ENCODE peak calls at places on chromosome 21, in four cellular contexts. I, K, V and B are unnamed samples.
A peak's percentile ranks its signal among the peaks of the same experiment; 100 is the strongest.

GRCh38 chr21:41783476-41784150 is 16.8 kb upstream of the RIPK4 start:
- DNase-seq in I (no peak), V (peak; percentile 54), K (no peak), B (peak; percentile 51)

GRCh38 chr21:45551316-45551715 is 9.1 kb upstream of the SLC19A1 start:
- DNase-seq in I (peak; percentile 91), V (peak; percentile 81), K (no peak), B (peak; percentile 67)

GRCh38 chr21:32350211-32350980 is 42.4 kb downstream of the URB1 start:
- DNase-seq in I (no peak), K (no peak), V (no peak), B (no peak)

GRCh38 chr21:42447182-42447581 is 43.5 kb downstream of the UBASH3A start:
- DNase-seq in V (no peak), I (no peak), K (no peak), B (no peak)

GRCh38 chr21:37568916-37569315 is 202.3 kb downstream of the DYRK1A start:
- DNase-seq in I (no peak), V (no peak), K (no peak), B (no peak)

GRCh38 chr21:33969600-33969999 is 54.0 kb upstream of the ATP5PO start:
- DNase-seq in V (no peak), I (no peak), K (no peak), B (no peak)

GRCh38 chr21:36945496-36946138 is 20.9 kb downstream of the HLCS start:
- DNase-seq in K (no peak), V (peak; percentile 48), I (peak; percentile 28), B (peak; percentile 75)

GRCh38 chr21:31184462-31184861 is 146.2 kb upstream of the KRTAP19-8 start:
- DNase-seq in I (no peak), V (no peak), K (no peak), B (no peak)

GRCh38 chr21:37198989-37199924 is 67.9 kb downstream of the VPS26C start:
- DNase-seq in K (no peak), I (peak; percentile 78), V (peak; percentile 80), B (peak; percentile 60)

GRCh38 chr21:25764065-25764464 is 29.3 kb downstream of the GABPA start:
- DNase-seq in K (no peak), V (no peak), I (no peak), B (no peak)

GRCh38 chr21:44765231-44766013 is 36.2 kb downstream of the UBE2G2 start:
- DNase-seq in K (no peak), V (no peak), I (no peak), B (peak; percentile 34)

DNA sequence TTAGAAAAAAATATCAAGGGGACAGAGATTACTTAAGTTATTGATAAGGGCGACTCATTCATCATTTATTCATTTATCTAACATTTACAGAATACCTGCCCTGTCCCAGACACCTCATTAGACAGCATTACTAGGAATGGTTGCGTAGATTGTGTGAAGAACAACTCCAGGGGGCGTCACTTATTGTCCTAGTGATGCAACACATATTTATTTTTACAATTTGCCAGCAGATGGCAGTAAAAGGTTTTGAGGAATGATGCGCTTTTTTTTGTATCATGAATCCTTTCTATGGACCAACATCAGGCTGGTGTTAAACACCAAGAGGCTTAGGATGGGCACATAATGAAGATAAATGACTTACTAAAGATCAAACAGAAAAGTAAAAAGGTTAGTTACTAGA is 5.5 kb downstream of the NCAM2 start:
- DNase-seq in V (peak; percentile 23), I (peak; percentile 37), K (no peak), B (peak; percentile 69)
- TF ChIP-seq CTCF in V (peak; percentile 39), I (peak; percentile 78), K (no peak), B (peak; percentile 66)

DNA sequence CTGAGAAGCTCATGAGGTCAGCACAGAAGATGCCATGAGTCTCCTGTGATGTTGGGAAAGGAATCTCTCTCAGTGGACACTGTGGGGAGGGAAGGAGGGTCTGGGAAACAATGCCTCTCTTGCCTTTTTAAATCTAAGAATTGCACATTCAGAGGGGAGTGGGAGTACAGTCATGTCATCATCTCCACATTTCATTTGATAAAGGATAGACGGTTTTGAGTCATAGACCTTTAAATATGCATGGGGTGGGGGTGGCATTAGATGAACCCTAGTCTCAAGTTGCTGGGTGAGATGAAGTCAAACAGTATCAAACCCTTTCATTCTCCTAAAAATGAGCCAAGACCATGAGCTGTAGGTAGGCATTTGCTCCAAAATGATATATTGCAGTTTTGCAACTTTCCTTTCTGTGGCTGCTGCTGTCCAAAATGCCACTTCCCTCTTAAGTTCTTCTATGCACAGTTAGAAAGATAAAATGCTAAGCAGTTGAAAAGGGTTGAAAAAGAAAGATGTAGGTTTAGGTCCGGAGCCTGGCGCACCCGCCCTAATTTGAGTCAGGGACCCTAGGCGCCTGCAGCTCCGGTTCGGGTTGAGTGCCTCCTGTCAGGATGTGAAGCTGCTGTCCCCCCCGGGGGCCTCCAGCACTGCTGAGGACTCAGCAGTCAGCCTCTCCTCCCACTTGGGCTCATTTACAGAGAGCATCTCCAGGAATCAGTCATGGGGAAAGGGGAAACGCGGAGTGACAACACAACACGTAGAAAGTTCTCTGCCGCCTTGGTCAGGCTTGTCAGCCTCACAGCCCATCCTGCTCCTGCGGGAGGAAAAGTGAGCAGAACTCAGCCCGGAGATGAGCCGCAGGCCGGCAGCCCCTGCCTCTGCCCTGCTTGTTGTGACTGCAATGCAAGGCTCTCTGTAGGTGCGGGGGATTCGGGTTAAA is 479.3 kb upstream of the RUNX1 start:
- DNase-seq in K (peak; percentile 20), V (no peak), I (peak; percentile 20), B (peak; percentile 19)
- H3K4me3 ChIP-seq in K (peak overlapping the region; percentile 35), V (peak overlapping the region; percentile 51), I (peak overlapping the region; percentile 33), B (no peak overlapping the region)

GRCh38 chr21:17146426-17146825 is 366.4 kb upstream of the CXADR start:
- DNase-seq in K (no peak), I (no peak), V (no peak), B (no peak)
- TF ChIP-seq CTCF in K (no peak), I (no peak), V (no peak), B (no peak)

DNA sequence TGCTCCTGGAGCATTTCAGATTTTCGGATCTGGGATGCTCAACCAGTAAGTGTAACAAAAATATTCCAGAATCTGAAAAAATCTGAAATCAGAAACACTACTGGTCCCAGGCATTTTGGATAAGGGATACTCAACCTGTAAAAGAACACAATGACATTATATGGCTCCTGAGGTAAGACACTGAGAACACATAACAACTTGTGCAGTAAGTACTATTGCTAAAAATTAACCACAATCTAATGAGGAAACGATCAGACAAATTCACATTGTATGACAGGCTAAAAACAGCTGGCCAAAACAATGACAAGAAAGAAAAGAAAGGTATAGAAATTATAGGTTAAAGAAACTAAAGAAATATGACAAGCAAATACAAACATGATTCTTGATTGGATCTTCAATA is 54.9 kb downstream of the LTN1 start:
- DNase-seq in I (no peak), K (no peak), V (no peak), B (no peak)
- H3K4me3 ChIP-seq in I (no peak overlapping the region), K (no peak overlapping the region), V (no peak overlapping the region), B (no peak overlapping the region)

GRCh38 chr21:39373634-39374033 is 24.7 kb upstream of the HMGN1 start:
- DNase-seq in K (no peak), I (peak; percentile 47), V (peak; percentile 34), B (peak; percentile 80)
- TF ChIP-seq CTCF in K (no peak), I (peak; percentile 32), V (peak; percentile 19), B (peak; percentile 72)